ENCODE peak calls at places on chromosome 5, in seven cellular contexts. V is left ventricle myocardium inferior; J is astrocyte; F is osteoblast; R is CD8-positive, alpha-beta T cell; M is pancreas; U is sigmoid colon. H is an unnamed sample.
A peak's percentile ranks its signal among the peaks of the same experiment; 100 is the strongest.

GRCh38 chr5:39448504-39449128 is 23.8 kb upstream of the DAB2 start:
- DNase-seq in V (no peak), J (no peak), F (no peak), R (no peak), M (no peak), U (no peak), H (no peak)

GRCh38 chr5:108379722-108380530 is 2.0 kb downstream of the FBXL17 start:
- DNase-seq in V (no peak), J (peak; percentile 49), F (peak; percentile 25), R (peak; percentile 19), M (no peak), U (no peak), H (no peak)

GRCh38 chr5:54325610-54326311 is 15.4 kb upstream of the ARL15 start:
- DNase-seq in V (no peak), J (no peak), F (no peak), R (no peak), M (no peak), U (no peak), H (no peak)

GRCh38 chr5:17679597-17680187 is 45.4 kb downstream of the TAF11L14 start:
- DNase-seq in V (no peak), J (no peak), F (no peak), R (no peak), M (no peak), U (no peak), H (no peak)

GRCh38 chr5:135705230-135705631 is 126.4 kb upstream of the CXCL14 start:
- DNase-seq in V (no peak), J (peak; percentile 45), F (no peak), R (no peak), M (no peak), U (no peak), H (no peak)

GRCh38 chr5:137594717-137595116 is 95.6 kb upstream of the SPOCK1 start:
- DNase-seq in V (no peak), J (peak; percentile 19), F (no peak), R (no peak), M (no peak), U (no peak), H (no peak)

GRCh38 chr5:73678322-73678740 is 52.3 kb downstream of the ARHGEF28 start:
- DNase-seq in V (no peak), J (no peak), F (no peak), R (no peak), M (peak; percentile 78), U (no peak), H (no peak)

GRCh38 chr5:5432020-5432707 is 9.7 kb downstream of the ICE1 start:
- DNase-seq in V (no peak), J (peak; percentile 70), F (peak; percentile 75), R (no peak), M (no peak), U (no peak), H (no peak)

GRCh38 chr5:81924467-81924866 is 47.4 kb upstream of the ATG10 start:
- DNase-seq in V (peak; percentile 41), J (no peak), F (no peak), R (no peak), M (no peak), U (no peak), H (no peak)

GRCh38 chr5:179129607-179130071 is 69.5 kb downstream of the ZNF354C start:
- DNase-seq in V (no peak), J (no peak), F (peak; percentile 74), R (no peak), M (no peak), U (no peak), H (no peak)

GRCh38 chr5:54905942-54906537 is 79.4 kb downstream of the ESM1 start:
- DNase-seq in V (peak; percentile 46), J (no peak), F (no peak), R (peak; percentile 70), M (peak; percentile 25), U (peak; percentile 79), H (peak; percentile 42)

GRCh38 chr5:78065663-78066062 is 228.8 kb downstream of the AP3B1 start:
- DNase-seq in V (no peak), J (no peak), F (no peak), R (no peak), M (no peak), U (no peak), H (no peak)

GRCh38 chr5:181191526-181192336 is 13.3 kb downstream of the TRIM7 start:
- DNase-seq in V (peak; percentile 95), J (peak; percentile 83), F (peak; percentile 99), R (peak; percentile 96), M (peak; percentile 91), U (peak; percentile 97), H (peak; percentile 87)

GRCh38 chr5:172498431-172499129 is 44.3 kb upstream of the SH3PXD2B start:
- DNase-seq in V (no peak), J (no peak), F (no peak), R (no peak), M (no peak), U (peak; percentile 24), H (no peak)

GRCh38 chr5:5430136-5430535 is 7.7 kb downstream of the ICE1 start:
- DNase-seq in V (no peak), J (no peak), F (no peak), R (no peak), M (no peak), U (no peak), H (no peak)

GRCh38 chr5:32443541-32444190 is 874 bp downstream of the ZFR start:
- DNase-seq in V (peak; percentile 38), J (peak; percentile 20), F (peak; percentile 89), R (peak; percentile 52), M (peak; percentile 24), U (no peak), H (peak; percentile 67)

GRCh38 chr5:111119856-111120255 is 27.7 kb downstream of the WDR36 start:
- DNase-seq in V (no peak), J (no peak), F (no peak), R (no peak), M (no peak), U (no peak), H (no peak)

GRCh38 chr5:10689391-10690081 is 71.5 kb downstream of the DAP start:
- DNase-seq in V (no peak), J (peak; percentile 53), F (peak; percentile 95), R (no peak), M (no peak), U (no peak), H (peak; percentile 47)

GRCh38 chr5:17794829-17795228 is 160.6 kb downstream of the TAF11L14 start:
- DNase-seq in V (no peak), J (no peak), F (no peak), R (no peak), M (no peak), U (no peak), H (no peak)

GRCh38 chr5:64100203-64100602 is 65.4 kb upstream of the RNF180 start:
- DNase-seq in V (no peak), J (no peak), F (no peak), R (no peak), M (no peak), U (no peak), H (no peak)

GRCh38 chr5:116084231-116084630 is 594 bp upstream of the COMMD10 start:
- DNase-seq in V (no peak), J (peak; percentile 14), F (peak; percentile 73), R (peak; percentile 37), M (peak; percentile 21), U (no peak), H (peak; percentile 15)

GRCh38 chr5:35416217-35416988 is 186.1 kb upstream of the PRLR start:
- DNase-seq in V (no peak), J (no peak), F (no peak), R (no peak), M (no peak), U (no peak), H (no peak)

GRCh38 chr5:134093351-134093750 is 21.1 kb upstream of the TCF7 start:
- DNase-seq in V (no peak), J (no peak), F (no peak), R (no peak), M (no peak), U (no peak), H (no peak)

GRCh38 chr5:134097221-134097620 is 17.3 kb upstream of the TCF7 start:
- DNase-seq in V (no peak), J (peak; percentile 40), F (peak; percentile 2), R (no peak), M (no peak), U (no peak), H (no peak)

GRCh38 chr5:134095887-134096589 is 18.4 kb upstream of the TCF7 start:
- DNase-seq in V (no peak), J (no peak), F (no peak), R (no peak), M (no peak), U (no peak), H (no peak)

GRCh38 chr5:134092875-134093274 is 21.6 kb upstream of the TCF7 start:
- DNase-seq in V (no peak), J (peak; percentile 61), F (no peak), R (no peak), M (peak; percentile 54), U (no peak), H (peak; percentile 99)

DNA sequence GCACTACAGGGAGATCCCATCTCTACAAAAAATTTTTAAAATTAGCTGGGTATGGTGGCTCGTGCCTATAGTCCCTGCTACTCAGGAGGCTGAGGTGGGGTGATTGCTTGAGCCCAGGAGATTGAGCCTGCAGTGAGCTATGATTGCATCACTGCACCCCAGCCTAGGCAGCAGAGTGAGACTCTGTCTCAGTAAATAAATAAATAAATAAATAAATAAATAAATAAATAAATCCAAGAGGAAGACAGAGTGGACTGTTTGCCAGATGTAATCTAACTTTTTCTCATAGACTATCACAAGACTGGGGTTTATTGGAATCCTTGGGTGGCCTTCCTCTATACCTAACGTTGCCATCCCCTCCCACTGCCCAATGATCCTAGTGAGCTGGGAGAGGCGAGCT is 19.2 kb upstream of the TCF7 start:
- DNase-seq in V (no peak), J (no peak), F (no peak), R (no peak), M (no peak), U (no peak), H (no peak)
- H3K4me1 ChIP-seq in V (no peaks in the 10 kb centered on the region), J (peaks cover 8% of the 10 kb centered on the region), F (peaks cover 8% of the 10 kb centered on the region), R (peaks cover 93% of the 10 kb centered on the region), M (no peaks in the 10 kb centered on the region), U (peaks cover 3% of the 10 kb centered on the region), H (peaks cover 58% of the 10 kb centered on the region)

GRCh38 chr5:8826491-8826890 is 719.4 kb downstream of the SEMA5A start:
- DNase-seq in V (no peak), J (no peak), F (no peak), R (no peak), M (no peak), U (no peak), H (no peak)
- H3K4me1 ChIP-seq in V (no peaks in the 10 kb centered on the region), J (peaks cover 26% of the 10 kb centered on the region), F (peaks cover 52% of the 10 kb centered on the region), R (no peaks in the 10 kb centered on the region), M (no peaks in the 10 kb centered on the region), U (peaks cover 17% of the 10 kb centered on the region), H (peaks cover 18% of the 10 kb centered on the region)

DNA sequence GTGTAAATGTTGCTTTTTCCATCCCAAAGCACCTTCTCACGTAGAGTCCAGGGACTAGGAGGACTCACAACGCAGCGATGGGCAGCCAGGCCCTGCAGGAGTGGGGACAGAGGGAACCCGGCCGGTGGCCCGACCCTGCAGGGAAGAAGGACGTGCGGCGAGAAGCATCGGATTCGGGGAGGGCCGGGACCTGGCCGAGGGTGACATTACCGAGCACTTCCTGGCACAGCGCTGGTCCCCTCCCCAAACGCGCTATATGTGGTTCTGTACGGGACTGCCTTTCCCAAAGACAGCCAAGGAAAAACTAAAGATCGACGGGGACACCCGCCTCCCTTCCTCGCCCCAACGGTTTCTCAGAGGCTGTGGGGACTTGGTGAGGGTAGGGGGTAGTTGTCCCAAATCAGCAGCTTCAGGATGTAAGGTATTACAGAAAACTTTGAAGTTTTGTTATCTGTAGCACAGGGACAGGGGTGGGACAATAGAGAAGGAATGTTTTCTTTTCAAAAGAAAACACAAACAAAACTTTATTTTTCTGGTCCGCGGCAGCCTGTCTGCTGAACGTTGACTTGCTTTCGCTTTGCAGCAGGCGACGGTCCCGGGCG is 887 bp upstream of the MAP3K1 start:
- DNase-seq in V (peak; percentile 44), J (no peak), F (peak; percentile 87), R (peak; percentile 37), M (peak; percentile 57), U (no peak), H (peak; percentile 45)
- H3K4me1 ChIP-seq in V (peaks cover 53% of the 10 kb centered on the region), J (peaks cover 4% of the 10 kb centered on the region), F (peaks cover 22% of the 10 kb centered on the region), R (peaks cover 23% of the 10 kb centered on the region), M (no peaks in the 10 kb centered on the region), U (peaks cover 9% of the 10 kb centered on the region), H (peaks cover 45% of the 10 kb centered on the region)

GRCh38 chr5:173920866-173921265 is 32.7 kb downstream of the CPEB4 start:
- DNase-seq in V (no peak), J (peak; percentile 40), F (no peak), R (no peak), M (no peak), U (no peak), H (no peak)
- H3K4me1 ChIP-seq in V (peaks cover 99% of the 10 kb centered on the region), J (peaks cover 22% of the 10 kb centered on the region), F (peaks cover 36% of the 10 kb centered on the region), R (peaks cover 13% of the 10 kb centered on the region), M (peaks cover 17% of the 10 kb centered on the region), U (peaks cover 85% of the 10 kb centered on the region), H (peaks cover 29% of the 10 kb centered on the region)